ENCODE peak calls at places on chromosomes 12 and 14, in seven cellular contexts. One of them, this sample, is unnamed.

GRCh38 chr14:71658261-71658860 is 273.9 kb upstream of the RGS6 start:
- DNase-seq in body of pancreas: no peak
- DNase-seq in effector memory CD8-positive, alpha-beta T cell: no peak
- DNase-seq in PC-3: no peak
- DNase-seq in Calu3: no peak
- DNase-seq in stimulated activated CD8-positive, alpha-beta memory T cell treated with anti-CD3 and anti-CD28 coated beads, Interleukin-15, amount 100 ng/mL, for 1 hour: no peak
- DNase-seq in endothelial cell: no peak
- DNase-seq in this sample: no peak

GRCh38 chr12:3140284-3140683 is 63.1 kb downstream of the TSPAN9 start:
- DNase-seq in stimulated activated CD8-positive, alpha-beta memory T cell treated with anti-CD3 and anti-CD28 coated beads, Interleukin-15, amount 100 ng/mL, for 1 hour: no peak
- DNase-seq in endothelial cell: no peak
- DNase-seq in body of pancreas: no peak
- DNase-seq in effector memory CD8-positive, alpha-beta T cell: no peak
- DNase-seq in PC-3: no peak
- DNase-seq in Calu3: no peak
- DNase-seq in this sample: no peak

GRCh38 chr12:125289965-125290364 is 224.7 kb downstream of the AACS start:
- DNase-seq in effector memory CD8-positive, alpha-beta T cell: no peak
- DNase-seq in PC-3: no peak
- DNase-seq in stimulated activated CD8-positive, alpha-beta memory T cell treated with anti-CD3 and anti-CD28 coated beads, Interleukin-15, amount 100 ng/mL, for 1 hour: no peak
- DNase-seq in Calu3: no peak
- DNase-seq in body of pancreas: no peak
- DNase-seq in endothelial cell: no peak
- DNase-seq in this sample: no peak

GRCh38 chr14:101780390-101780789 is 18.9 kb downstream of the PPP2R5C start:
- DNase-seq in effector memory CD8-positive, alpha-beta T cell: no peak
- DNase-seq in body of pancreas: no peak
- DNase-seq in Calu3: no peak
- DNase-seq in PC-3: no peak
- DNase-seq in endothelial cell: no peak
- DNase-seq in stimulated activated CD8-positive, alpha-beta memory T cell treated with anti-CD3 and anti-CD28 coated beads, Interleukin-15, amount 100 ng/mL, for 1 hour: no peak
- DNase-seq in this sample: no peak

GRCh38 chr12:96427269-96427729 is 27.1 kb upstream of the CDK17 start:
- DNase-seq in endothelial cell: peak
- DNase-seq in body of pancreas: peak
- DNase-seq in effector memory CD8-positive, alpha-beta T cell: no peak
- DNase-seq in PC-3: peak
- DNase-seq in Calu3: no peak
- DNase-seq in stimulated activated CD8-positive, alpha-beta memory T cell treated with anti-CD3 and anti-CD28 coated beads, Interleukin-15, amount 100 ng/mL, for 1 hour: no peak
- DNase-seq in this sample: no peak

GRCh38 chr12:100789146-100789545 is 5.4 kb upstream of the ANO4 start:
- DNase-seq in PC-3: peak
- DNase-seq in Calu3: no peak
- DNase-seq in effector memory CD8-positive, alpha-beta T cell: no peak
- DNase-seq in body of pancreas: no peak
- DNase-seq in stimulated activated CD8-positive, alpha-beta memory T cell treated with anti-CD3 and anti-CD28 coated beads, Interleukin-15, amount 100 ng/mL, for 1 hour: no peak
- DNase-seq in endothelial cell: no peak
- DNase-seq in this sample: no peak

GRCh38 chr12:68977335-68977734 is 44.4 kb upstream of the CPM start:
- DNase-seq in effector memory CD8-positive, alpha-beta T cell: no peak
- DNase-seq in Calu3: no peak
- DNase-seq in PC-3: no peak
- DNase-seq in body of pancreas: no peak
- DNase-seq in stimulated activated CD8-positive, alpha-beta memory T cell treated with anti-CD3 and anti-CD28 coated beads, Interleukin-15, amount 100 ng/mL, for 1 hour: no peak
- DNase-seq in endothelial cell: no peak
- DNase-seq in this sample: no peak

GRCh38 chr14:102187044-102187443 is 47.3 kb downstream of the WDR20 start:
- DNase-seq in body of pancreas: no peak
- DNase-seq in endothelial cell: no peak
- DNase-seq in stimulated activated CD8-positive, alpha-beta memory T cell treated with anti-CD3 and anti-CD28 coated beads, Interleukin-15, amount 100 ng/mL, for 1 hour: no peak
- DNase-seq in PC-3: peak
- DNase-seq in effector memory CD8-positive, alpha-beta T cell: no peak
- DNase-seq in Calu3: no peak
- DNase-seq in this sample: no peak

GRCh38 chr12:79689041-79689476 is 1.7 kb downstream of the PAWR start:
- DNase-seq in endothelial cell: no peak
- DNase-seq in effector memory CD8-positive, alpha-beta T cell: no peak
- DNase-seq in PC-3: peak
- DNase-seq in stimulated activated CD8-positive, alpha-beta memory T cell treated with anti-CD3 and anti-CD28 coated beads, Interleukin-15, amount 100 ng/mL, for 1 hour: no peak
- DNase-seq in Calu3: no peak
- DNase-seq in body of pancreas: no peak
- DNase-seq in this sample: no peak

GRCh38 chr12:30197392-30198047 is 413.8 kb upstream of the TMTC1 start:
- DNase-seq in body of pancreas: no peak
- DNase-seq in endothelial cell: no peak
- DNase-seq in PC-3: peak
- DNase-seq in stimulated activated CD8-positive, alpha-beta memory T cell treated with anti-CD3 and anti-CD28 coated beads, Interleukin-15, amount 100 ng/mL, for 1 hour: no peak
- DNase-seq in Calu3: no peak
- DNase-seq in effector memory CD8-positive, alpha-beta T cell: no peak
- DNase-seq in this sample: no peak

GRCh38 chr12:116551952-116552749 is 7.0 kb upstream of the MAP1LC3B2 start:
- DNase-seq in stimulated activated CD8-positive, alpha-beta memory T cell treated with anti-CD3 and anti-CD28 coated beads, Interleukin-15, amount 100 ng/mL, for 1 hour: no peak
- DNase-seq in PC-3: peak
- DNase-seq in endothelial cell: no peak
- DNase-seq in effector memory CD8-positive, alpha-beta T cell: no peak
- DNase-seq in body of pancreas: no peak
- DNase-seq in Calu3: no peak
- DNase-seq in this sample: no peak

GRCh38 chr14:103008768-103009342 is 48.5 kb downstream of the CDC42BPB start:
- DNase-seq in effector memory CD8-positive, alpha-beta T cell: no peak
- DNase-seq in Calu3: no peak
- DNase-seq in stimulated activated CD8-positive, alpha-beta memory T cell treated with anti-CD3 and anti-CD28 coated beads, Interleukin-15, amount 100 ng/mL, for 1 hour: no peak
- DNase-seq in endothelial cell: no peak
- DNase-seq in body of pancreas: no peak
- DNase-seq in PC-3: peak
- DNase-seq in this sample: no peak

GRCh38 chr12:59329457-59329856 is 266.4 kb upstream of the SLC16A7 start:
- DNase-seq in PC-3: no peak
- DNase-seq in endothelial cell: no peak
- DNase-seq in body of pancreas: no peak
- DNase-seq in stimulated activated CD8-positive, alpha-beta memory T cell treated with anti-CD3 and anti-CD28 coated beads, Interleukin-15, amount 100 ng/mL, for 1 hour: no peak
- DNase-seq in effector memory CD8-positive, alpha-beta T cell: no peak
- DNase-seq in Calu3: no peak
- DNase-seq in this sample: no peak

GRCh38 chr14:83347874-83348273 is 1814.2 kb upstream of the SEL1L start:
- DNase-seq in stimulated activated CD8-positive, alpha-beta memory T cell treated with anti-CD3 and anti-CD28 coated beads, Interleukin-15, amount 100 ng/mL, for 1 hour: no peak
- DNase-seq in endothelial cell: no peak
- DNase-seq in PC-3: no peak
- DNase-seq in effector memory CD8-positive, alpha-beta T cell: no peak
- DNase-seq in Calu3: no peak
- DNase-seq in body of pancreas: no peak
- DNase-seq in this sample: no peak

GRCh38 chr12:106106892-106107291 is 31.9 kb downstream of the NUAK1 start:
- DNase-seq in effector memory CD8-positive, alpha-beta T cell: no peak
- DNase-seq in Calu3: peak
- DNase-seq in PC-3: peak
- DNase-seq in stimulated activated CD8-positive, alpha-beta memory T cell treated with anti-CD3 and anti-CD28 coated beads, Interleukin-15, amount 100 ng/mL, for 1 hour: no peak
- DNase-seq in endothelial cell: peak
- DNase-seq in body of pancreas: no peak
- DNase-seq in this sample: no peak

GRCh38 chr12:42299392-42300308 is 26.2 kb downstream of the ZCRB1 start:
- DNase-seq in body of pancreas: no peak
- DNase-seq in stimulated activated CD8-positive, alpha-beta memory T cell treated with anti-CD3 and anti-CD28 coated beads, Interleukin-15, amount 100 ng/mL, for 1 hour: no peak
- DNase-seq in PC-3: peak
- DNase-seq in endothelial cell: no peak
- DNase-seq in effector memory CD8-positive, alpha-beta T cell: peak
- DNase-seq in Calu3: no peak
- DNase-seq in this sample: no peak

GRCh38 chr14:98953544-98954346 is 318.3 kb downstream of the BCL11B start:
- DNase-seq in effector memory CD8-positive, alpha-beta T cell: no peak
- DNase-seq in stimulated activated CD8-positive, alpha-beta memory T cell treated with anti-CD3 and anti-CD28 coated beads, Interleukin-15, amount 100 ng/mL, for 1 hour: no peak
- DNase-seq in endothelial cell: no peak
- DNase-seq in body of pancreas: peak
- DNase-seq in Calu3: peak
- DNase-seq in PC-3: no peak
- DNase-seq in this sample: no peak

GRCh38 chr12:68958337-68958736 is 25.4 kb upstream of the CPM start:
- DNase-seq in stimulated activated CD8-positive, alpha-beta memory T cell treated with anti-CD3 and anti-CD28 coated beads, Interleukin-15, amount 100 ng/mL, for 1 hour: no peak
- DNase-seq in endothelial cell: no peak
- DNase-seq in PC-3: no peak
- DNase-seq in effector memory CD8-positive, alpha-beta T cell: no peak
- DNase-seq in body of pancreas: no peak
- DNase-seq in Calu3: no peak
- DNase-seq in this sample: no peak

GRCh38 chr14:102805454-102805891 is 28.2 kb downstream of the TRAF3 start:
- DNase-seq in stimulated activated CD8-positive, alpha-beta memory T cell treated with anti-CD3 and anti-CD28 coated beads, Interleukin-15, amount 100 ng/mL, for 1 hour: no peak
- DNase-seq in Calu3: no peak
- DNase-seq in body of pancreas: no peak
- DNase-seq in PC-3: peak
- DNase-seq in endothelial cell: no peak
- DNase-seq in effector memory CD8-positive, alpha-beta T cell: peak
- DNase-seq in this sample: no peak

GRCh38 chr12:98757455-98757854 is 112.4 kb downstream of the APAF1 start:
- DNase-seq in effector memory CD8-positive, alpha-beta T cell: no peak
- DNase-seq in PC-3: no peak
- DNase-seq in Calu3: no peak
- DNase-seq in body of pancreas: no peak
- DNase-seq in stimulated activated CD8-positive, alpha-beta memory T cell treated with anti-CD3 and anti-CD28 coated beads, Interleukin-15, amount 100 ng/mL, for 1 hour: no peak
- DNase-seq in endothelial cell: no peak
- DNase-seq in this sample: no peak

GRCh38 chr14:37698840-37699777 is 103.7 kb downstream of the TTC6 start:
- DNase-seq in Calu3: no peak
- DNase-seq in PC-3: no peak
- DNase-seq in effector memory CD8-positive, alpha-beta T cell: no peak
- DNase-seq in stimulated activated CD8-positive, alpha-beta memory T cell treated with anti-CD3 and anti-CD28 coated beads, Interleukin-15, amount 100 ng/mL, for 1 hour: no peak
- DNase-seq in endothelial cell: no peak
- DNase-seq in body of pancreas: no peak
- DNase-seq in this sample: no peak

GRCh38 chr14:32510815-32511214 is 181.7 kb downstream of the AKAP6 start:
- DNase-seq in body of pancreas: no peak
- DNase-seq in PC-3: no peak
- DNase-seq in endothelial cell: no peak
- DNase-seq in effector memory CD8-positive, alpha-beta T cell: no peak
- DNase-seq in stimulated activated CD8-positive, alpha-beta memory T cell treated with anti-CD3 and anti-CD28 coated beads, Interleukin-15, amount 100 ng/mL, for 1 hour: no peak
- DNase-seq in Calu3: no peak
- DNase-seq in this sample: no peak

GRCh38 chr14:59177229-59177628 is 11.2 kb upstream of the DAAM1 start:
- DNase-seq in Calu3: no peak
- DNase-seq in endothelial cell: no peak
- DNase-seq in body of pancreas: no peak
- DNase-seq in stimulated activated CD8-positive, alpha-beta memory T cell treated with anti-CD3 and anti-CD28 coated beads, Interleukin-15, amount 100 ng/mL, for 1 hour: no peak
- DNase-seq in effector memory CD8-positive, alpha-beta T cell: no peak
- DNase-seq in PC-3: no peak
- DNase-seq in this sample: no peak